ENCODE peak calls at places on chromosomes 4 and X, in ten cellular contexts. V, C, O, H, R, B, Z, N, Y and J are unnamed samples. For H3K9me3 and H3K27me3, the result is how much of the 10 kb centered on the place peaks cover.

GRCh38 chr4:108072300-108072699 is 82.6 kb downstream of the HADH start:
- DNase-seq in V (no peak), C (peak), O (no peak), H (no peak), R (no peak), B (no peak), Z (peak), N (no peak), Y (no peak), J (peak)

GRCh38 chrX:101958139-101958538 is 26.3 kb upstream of the ZMAT1 start:
- DNase-seq in V (no peak), C (no peak), O (peak), H (no peak), R (no peak), B (no peak), Z (no peak), N (no peak), Y (no peak), J (no peak)

GRCh38 chr4:101019313-101019712 is 328.0 kb downstream of the PPP3CA start:
- DNase-seq in V (no peak), C (no peak), O (no peak), H (no peak), R (no peak), B (no peak), Z (no peak), N (no peak), Y (no peak), J (no peak)

GRCh38 chr4:182189107-182189878 is 53.9 kb upstream of the TENM3 start:
- DNase-seq in V (no peak), C (no peak), O (peak), H (no peak), R (peak), B (no peak), Z (no peak), N (no peak), Y (peak), J (no peak)

GRCh38 chr4:187335339-187335738 is 611.7 kb upstream of the FAT1 start:
- DNase-seq in V (no peak), C (no peak), O (no peak), H (no peak), R (no peak), B (no peak), Z (no peak), N (no peak), Y (no peak), J (no peak)

GRCh38 chrX:149372861-149373260 is 132.2 kb downstream of the IDS start:
- DNase-seq in V (no peak), C (no peak), O (no peak), H (no peak), R (no peak), B (no peak), Z (no peak), N (no peak), Y (no peak), J (no peak)

GRCh38 chrX:65933085-65933589 is 106.7 kb downstream of the VSIG4 start:
- DNase-seq in V (no peak), C (no peak), O (no peak), H (no peak), R (no peak), B (no peak), Z (no peak), N (no peak), Y (no peak), J (no peak)

GRCh38 chr4:7857238-7857701 is 82.4 kb downstream of the AFAP1 start:
- DNase-seq in V (no peak), C (no peak), O (peak), H (no peak), R (peak), B (no peak), Z (no peak), N (no peak), Y (peak), J (no peak)

GRCh38 chrX:152900937-152901445 is 3.1 kb downstream of the ZNF185 start:
- DNase-seq in V (no peak), C (no peak), O (no peak), H (no peak), R (no peak), B (no peak), Z (no peak), N (no peak), Y (no peak), J (no peak)

GRCh38 chrX:107107459-107107858 is 11.2 kb downstream of the RBM41 start:
- DNase-seq in V (no peak), C (no peak), O (no peak), H (no peak), R (no peak), B (no peak), Z (no peak), N (no peak), Y (no peak), J (no peak)

GRCh38 chrX:2220296-2220695 is 280.5 kb downstream of the DHRSX start:
- DNase-seq in V (no peak), C (no peak), O (no peak), H (no peak), R (no peak), B (no peak), Z (no peak), N (no peak), Y (no peak), J (no peak)

GRCh38 chr4:97665553-97665952 is 477.7 kb downstream of the STPG2 start:
- DNase-seq in V (no peak), C (no peak), O (no peak), H (no peak), R (no peak), B (no peak), Z (no peak), N (no peak), Y (no peak), J (no peak)

GRCh38 chr4:8289956-8290700 is 20.6 kb downstream of the HTRA3 start:
- DNase-seq in V (no peak), C (no peak), O (no peak), H (no peak), R (no peak), B (no peak), Z (no peak), N (no peak), Y (no peak), J (no peak)

DNA sequence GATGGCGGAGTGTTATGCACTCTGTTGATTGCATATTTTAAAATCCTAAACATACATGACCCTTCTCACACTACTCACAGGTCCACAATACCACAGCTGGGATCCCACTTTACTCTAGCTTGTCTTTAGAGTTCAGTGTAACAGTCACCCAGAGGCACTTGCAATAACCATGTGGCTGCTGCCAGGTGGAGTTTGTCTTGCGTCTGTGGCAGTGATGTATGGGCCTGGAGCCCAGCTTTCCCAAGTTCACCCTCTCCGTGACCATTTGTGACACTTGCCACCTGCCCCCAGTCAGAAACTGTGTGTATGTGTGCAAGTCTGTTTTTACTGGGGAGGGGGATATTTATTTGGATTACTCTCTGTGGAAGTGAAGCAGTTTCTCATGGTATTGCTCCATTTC is 151.9 kb upstream of the RAI2 start:
- DNase-seq in V (no peak), C (no peak), O (no peak), H (no peak), R (no peak), B (no peak), Z (no peak), N (no peak), Y (no peak), J (no peak)
- H3K9me3 ChIP-seq in V (under half), C (under half), O (under half), H (under half), R (under half), B (under half), Z (under half), N (under half), Y (under half), J (under half)

DNA sequence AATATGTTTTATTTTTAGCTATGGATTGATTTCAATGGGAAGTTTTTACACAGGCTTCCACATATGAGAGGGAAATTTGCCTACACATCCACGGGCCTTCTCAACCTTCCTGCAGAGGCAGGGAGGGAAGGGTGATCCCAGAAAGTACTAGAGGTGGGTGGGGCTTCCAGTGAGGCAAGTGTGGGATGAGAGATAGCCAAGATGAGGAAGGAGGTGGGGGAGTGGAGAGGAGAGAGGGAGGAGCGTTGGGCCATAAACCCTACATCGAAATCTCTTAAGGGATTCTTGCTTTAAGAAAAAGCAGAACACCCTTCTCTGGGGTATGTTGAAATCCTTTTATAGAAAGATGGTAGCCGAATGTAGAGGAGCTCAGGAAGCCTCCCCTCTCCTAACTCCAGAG is 19.0 kb downstream of the NKX6-1 start:
- DNase-seq in V (no peak), C (no peak), O (no peak), H (no peak), R (no peak), B (no peak), Z (no peak), N (no peak), Y (no peak), J (no peak)
- H3K27me3 ChIP-seq in V (half or more), C (under half), O (under half), H (under half), R (under half), B (half or more), Z (under half), N (half or more), Y (under half), J (under half)

GRCh38 chrX:146956760-146957159 is 142.2 kb upstream of the CXorf51A start:
- DNase-seq in V (no peak), C (no peak), O (no peak), H (no peak), R (no peak), B (no peak), Z (no peak), N (no peak), Y (no peak), J (no peak)
- H3K9me3 ChIP-seq in V (under half), C (under half), O (under half), H (under half), R (under half), B (under half), Z (under half), N (under half), Y (under half), J (under half)

GRCh38 chrX:135910251-135910650 is 16.7 kb downstream of the SAGE1 start:
- DNase-seq in V (no peak), C (no peak), O (no peak), H (no peak), R (no peak), B (no peak), Z (no peak), N (no peak), Y (no peak), J (no peak)
- H3K27me3 ChIP-seq in V (under half), C (under half), O (under half), H (under half), R (under half), B (under half), Z (under half), N (under half), Y (under half), J (under half)

GRCh38 chrX:47991263-47992092 is 12.3 kb downstream of the ZNF182 start:
- DNase-seq in V (no peak), C (no peak), O (peak), H (no peak), R (no peak), B (no peak), Z (no peak), N (no peak), Y (no peak), J (no peak)
- H3K9me3 ChIP-seq in V (under half), C (under half), O (under half), H (under half), R (under half), B (under half), Z (under half), N (under half), Y (under half), J (under half)

GRCh38 chr4:1857931-1858330 is 2.0 kb upstream of the LETM1 start:
- DNase-seq in V (no peak), C (no peak), O (no peak), H (no peak), R (no peak), B (no peak), Z (no peak), N (no peak), Y (no peak), J (no peak)
- H3K27me3 ChIP-seq in V (half or more), C (under half), O (under half), H (under half), R (under half), B (half or more), Z (under half), N (under half), Y (under half), J (under half)

DNA sequence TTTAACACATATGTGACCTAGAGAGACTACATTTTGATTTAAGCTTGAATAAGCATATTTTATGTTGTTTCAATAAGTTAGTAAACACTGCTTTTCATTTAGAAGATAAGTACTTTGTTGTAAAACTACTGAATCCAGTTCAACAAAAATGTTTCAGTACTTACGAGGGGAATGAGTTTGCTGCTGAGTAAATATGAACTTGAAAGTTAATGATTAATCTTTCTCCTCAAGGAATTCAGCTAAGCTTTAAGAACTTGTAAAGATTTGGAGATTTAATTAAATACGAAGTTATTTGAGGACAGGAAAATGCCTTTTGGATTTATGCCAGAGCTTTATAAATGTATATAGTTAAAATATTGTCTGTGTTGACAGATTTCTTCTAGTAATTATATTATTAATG is 933.0 kb upstream of the LCORL start:
- DNase-seq in V (no peak), C (no peak), O (no peak), H (no peak), R (no peak), B (no peak), Z (no peak), N (no peak), Y (no peak), J (no peak)
- H3K9me3 ChIP-seq in V (under half), C (under half), O (under half), H (under half), R (under half), B (under half), Z (under half), N (under half), Y (under half), J (under half)

GRCh38 chr4:1550122-1551070 is 133.7 kb downstream of the FAM53A start:
- DNase-seq in V (no peak), C (no peak), O (no peak), H (no peak), R (no peak), B (no peak), Z (no peak), N (no peak), Y (no peak), J (no peak)

GRCh38 chr4:1551211-1551610 is 132.9 kb downstream of the FAM53A start:
- DNase-seq in V (no peak), C (no peak), O (no peak), H (no peak), R (no peak), B (no peak), Z (no peak), N (no peak), Y (no peak), J (no peak)

GRCh38 chr4:1547131-1547862 is 136.8 kb downstream of the FAM53A start:
- DNase-seq in V (no peak), C (no peak), O (no peak), H (no peak), R (no peak), B (no peak), Z (no peak), N (no peak), Y (no peak), J (no peak)

GRCh38 chr4:1547863-1548637 is 136.1 kb downstream of the FAM53A start:
- DNase-seq in V (no peak), C (no peak), O (no peak), H (no peak), R (no peak), B (no peak), Z (no peak), N (no peak), Y (no peak), J (no peak)

DNA sequence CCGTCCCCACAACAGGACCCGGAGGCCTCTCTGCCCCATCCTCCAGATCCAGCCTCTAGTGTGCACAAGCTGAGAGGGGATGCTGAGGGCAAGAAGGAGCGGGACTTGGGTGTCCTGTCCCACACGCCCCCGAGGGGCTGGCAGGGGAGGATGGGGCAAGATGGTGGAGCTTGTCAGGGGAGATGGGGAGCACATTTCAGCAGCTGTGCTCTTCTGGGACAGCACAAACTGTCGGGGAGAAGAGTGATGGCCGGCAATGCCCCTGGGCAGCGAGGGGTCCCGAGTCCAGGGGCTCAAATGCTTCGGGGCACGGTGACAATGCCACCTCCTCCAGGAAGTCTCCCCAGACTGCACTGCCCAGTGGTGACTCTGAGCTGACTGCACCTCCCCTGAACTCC is 134.5 kb downstream of the FAM53A start:
- DNase-seq in V (no peak), C (no peak), O (no peak), H (no peak), R (no peak), B (no peak), Z (no peak), N (no peak), Y (no peak), J (no peak)
- H3K27me3 ChIP-seq in V (under half), C (under half), O (under half), H (under half), R (under half), B (under half), Z (under half), N (under half), Y (under half), J (under half)

GRCh38 chr4:404006-404405 is 66.4 kb downstream of the ZNF141 start:
- DNase-seq in V (no peak), C (no peak), O (no peak), H (no peak), R (no peak), B (no peak), Z (no peak), N (no peak), Y (no peak), J (no peak)
- H3K9me3 ChIP-seq in V (under half), C (under half), O (under half), H (under half), R (half or more), B (under half), Z (under half), N (half or more), Y (under half), J (half or more)

DNA sequence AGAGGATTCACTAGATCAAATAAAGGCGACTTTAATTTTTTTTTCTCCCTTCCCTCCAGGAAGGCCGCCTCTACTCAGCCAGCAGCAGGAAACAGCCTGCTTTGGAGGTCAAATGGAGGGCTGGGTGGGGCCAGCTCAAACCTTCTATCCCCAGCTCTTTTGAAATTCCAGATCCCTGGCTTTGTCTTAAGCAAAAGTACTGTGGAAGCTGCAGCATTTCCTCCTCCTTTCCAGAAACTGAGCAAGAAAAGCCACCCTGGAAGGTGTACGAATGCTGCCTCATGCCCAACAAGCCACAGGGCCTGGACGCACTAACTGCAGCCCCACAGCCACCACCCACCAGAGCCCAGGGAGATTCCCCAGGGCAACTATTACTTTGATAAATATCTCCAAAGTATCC is 55.1 kb upstream of the ZCCHC13 start:
- DNase-seq in V (no peak), C (no peak), O (no peak), H (no peak), R (no peak), B (peak), Z (no peak), N (no peak), Y (no peak), J (no peak)
- H3K27me3 ChIP-seq in V (under half), C (under half), O (under half), H (under half), R (under half), B (under half), Z (under half), N (under half), Y (under half), J (under half)